ENCODE peak calls at places on chromosome 14, in five cellular contexts. R is activated B cell treated with CpG ODN at 0.5 μM for 24 hours; X is effector memory CD8-positive, alpha-beta T cell; O is KG1; K is AG09309. D is an unnamed sample.

GRCh38 chr14:54854181-54854580 is 48.4 kb downstream of the GCH1 start:
- DNase-seq in O (no peak), K (no peak), X (no peak), R (no peak), D (no peak)

GRCh38 chr14:63276492-63277342 is 42.0 kb downstream of the GPHB5 start:
- DNase-seq in X (no peak), R (no peak), O (no peak), K (peak), D (no peak)

GRCh38 chr14:104115131-104115600 is 23.2 kb upstream of the KIF26A start:
- DNase-seq in X (no peak), R (no peak), K (no peak), O (no peak), D (no peak)

GRCh38 chr14:100374270-100374669 is 51.1 kb downstream of the SLC25A47 start:
- DNase-seq in R (no peak), K (no peak), X (no peak), O (no peak), D (no peak)

GRCh38 chr14:94897092-94897491 is 127.2 kb upstream of the GSC start:
- DNase-seq in O (no peak), R (no peak), X (no peak), K (no peak), D (no peak)

GRCh38 chr14:100835278-100836052 is 9.5 kb downstream of the MEG3 start:
- DNase-seq in K (no peak), O (no peak), R (no peak), X (no peak), D (no peak)

GRCh38 chr14:59360923-59361794 is 104.0 kb downstream of the GPR135 start:
- DNase-seq in R (no peak), K (peak), O (no peak), X (no peak), D (no peak)

GRCh38 chr14:90599748-90600507 is 203.1 kb downstream of the CALM1 start:
- DNase-seq in O (no peak), K (no peak), X (no peak), R (no peak), D (no peak)

GRCh38 chr14:32312010-32312331 is 17.1 kb upstream of the AKAP6 start:
- DNase-seq in X (no peak), K (no peak), R (no peak), O (no peak), D (no peak)

GRCh38 chr14:94014375-94014774 is 11.8 kb upstream of the OTUB2 start:
- DNase-seq in X (no peak), K (no peak), R (no peak), O (no peak), D (no peak)

GRCh38 chr14:95935228-95935822 is 58.7 kb downstream of the TUNAR start:
- DNase-seq in O (no peak), X (no peak), K (no peak), R (no peak), D (no peak)

GRCh38 chr14:65361920-65362319 is 50.6 kb upstream of the FUT8 start:
- DNase-seq in R (no peak), K (peak), X (no peak), O (no peak), D (no peak)

D was measured in central memory CD4-positive, alpha-beta T cell.